ENCODE peak calls at places on chromosomes 5 and 9, in six cellular contexts. Z is astrocyte of the spinal cord, B is H9, U is progenitor cell of endocrine pancreas, W is PC-3, J is sigmoid colon. O is an unnamed sample.

GRCh38 chr5:59236996-59237395 is 654.1 kb downstream of the RAB3C start:
- DNase-seq in B (no peak), U (no peak), Z (peak), W (peak), J (no peak), O (peak)

GRCh38 chr9:20117985-20118384 is 329.1 kb upstream of the SLC24A2 start:
- DNase-seq in U (no peak), Z (no peak), J (no peak), W (no peak), B (no peak), O (no peak)

GRCh38 chr5:17021363-17021932 is 85.4 kb upstream of the MYO10 start:
- DNase-seq in U (no peak), B (no peak), Z (no peak), J (no peak), W (no peak), O (peak)

GRCh38 chr9:136007906-136008692 is 46.9 kb upstream of the UBAC1 start:
- DNase-seq in W (peak), B (no peak), J (no peak), U (no peak), Z (peak), O (peak)

GRCh38 chr5:79111387-79111959 is at the start of gene BHMT:
- DNase-seq in Z (no peak), J (no peak), B (peak), U (no peak), W (no peak), O (no peak)

GRCh38 chr5:97142521-97143254 is at the start of gene LIX1:
- DNase-seq in U (no peak), W (peak), B (peak), Z (peak), J (no peak), O (peak)

GRCh38 chr9:131735238-131736181 is 4.4 kb downstream of the RAPGEF1 start:
- DNase-seq in Z (no peak), J (no peak), B (no peak), U (no peak), W (peak), O (no peak)

GRCh38 chr5:57592236-57592635 is 109.6 kb upstream of the ACTBL2 start:
- DNase-seq in W (peak), J (no peak), B (no peak), Z (no peak), U (no peak), O (no peak)

GRCh38 chr9:137281345-137282116 is 4.0 kb downstream of the TOR4A start:
- DNase-seq in U (no peak), Z (no peak), B (peak), J (no peak), W (no peak), O (no peak)

GRCh38 chr5:64295100-64295499 is 129.5 kb downstream of the RNF180 start:
- DNase-seq in U (no peak), W (no peak), B (no peak), Z (no peak), J (no peak), O (no peak)

GRCh38 chr9:15231788-15232635 is 75.0 kb downstream of the TTC39B start:
- DNase-seq in U (no peak), J (no peak), W (peak), Z (no peak), B (peak), O (no peak)

GRCh38 chr9:8062459-8062858 is 262.9 kb upstream of the DMAC1 start:
- DNase-seq in Z (no peak), U (no peak), W (no peak), B (no peak), J (no peak), O (no peak)

GRCh38 chr9:101480386-101480785 is 44.8 kb upstream of the ALDOB start:
- DNase-seq in W (peak), B (no peak), Z (no peak), U (no peak), J (no peak), O (no peak)

GRCh38 chr5:178068293-178068692 is 45.0 kb upstream of the N4BP3 start:
- DNase-seq in B (no peak), J (no peak), U (no peak), Z (no peak), W (no peak), O (no peak)

GRCh38 chr5:107337281-107337680 is 333.5 kb downstream of the EFNA5 start:
- DNase-seq in Z (peak), U (no peak), B (no peak), J (no peak), W (peak), O (peak)

GRCh38 chr5:926416-927171 is 33.9 kb downstream of the TRIP13 start:
- DNase-seq in W (no peak), B (peak), U (peak), J (peak), Z (peak), O (peak)
- TF ChIP-seq CTCF in W (no peak), B (peak), U (peak), J (peak), Z (peak), O (peak)

GRCh38 chr5:91361055-91361701 is 21.9 kb downstream of the ARRDC3 start:
- DNase-seq in W (no peak), J (no peak), Z (no peak), B (no peak), U (no peak), O (no peak)

GRCh38 chr5:91361790-91362189 is 21.3 kb downstream of the ARRDC3 start:
- DNase-seq in J (no peak), Z (no peak), U (no peak), B (no peak), W (no peak), O (no peak)

GRCh38 chr5:91357012-91357634 is 26.0 kb downstream of the ARRDC3 start:
- DNase-seq in W (no peak), U (no peak), Z (no peak), B (peak), J (no peak), O (no peak)

GRCh38 chr5:91359957-91360609 is 23.0 kb downstream of the ARRDC3 start:
- DNase-seq in Z (peak), U (no peak), W (no peak), B (no peak), J (no peak), O (no peak)

DNA sequence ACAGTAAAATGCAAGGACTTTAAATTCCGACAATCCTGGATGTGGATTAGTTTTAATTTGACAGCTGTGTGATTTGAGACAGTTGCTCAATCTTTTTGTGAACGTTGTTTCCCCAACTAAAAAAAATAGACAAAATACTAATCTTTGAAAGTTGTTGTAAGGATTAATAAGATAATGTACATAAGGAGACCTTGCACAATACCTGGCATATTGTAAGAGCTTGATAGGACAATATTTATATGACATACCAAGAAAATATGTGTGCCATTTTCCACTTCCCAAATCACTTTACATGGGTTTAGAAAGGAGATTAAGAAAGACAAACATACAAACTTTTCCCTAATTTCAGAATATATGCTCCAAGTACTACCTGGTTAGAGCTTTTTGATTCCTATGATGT is 25.3 kb downstream of the ARRDC3 start:
- DNase-seq in B (no peak), J (no peak), Z (no peak), W (no peak), U (no peak), O (no peak)
- TF ChIP-seq CTCF in B (no peak), J (no peak), Z (no peak), W (no peak), U (no peak), O (no peak)

GRCh38 chr9:124122813-124123462 is 111.4 kb downstream of the LHX2 start:
- DNase-seq in W (peak), U (no peak), B (no peak), Z (no peak), J (no peak), O (peak)
- TF ChIP-seq CTCF in W (peak), U (peak), B (peak), Z (peak), J (no peak), O (peak)

GRCh38 chr9:89939893-89940292 is 335.1 kb downstream of the GADD45G start:
- DNase-seq in B (no peak), J (no peak), Z (no peak), U (no peak), W (no peak), O (no peak)
- TF ChIP-seq CTCF in B (no peak), J (no peak), Z (no peak), U (no peak), W (no peak), O (no peak)

DNA sequence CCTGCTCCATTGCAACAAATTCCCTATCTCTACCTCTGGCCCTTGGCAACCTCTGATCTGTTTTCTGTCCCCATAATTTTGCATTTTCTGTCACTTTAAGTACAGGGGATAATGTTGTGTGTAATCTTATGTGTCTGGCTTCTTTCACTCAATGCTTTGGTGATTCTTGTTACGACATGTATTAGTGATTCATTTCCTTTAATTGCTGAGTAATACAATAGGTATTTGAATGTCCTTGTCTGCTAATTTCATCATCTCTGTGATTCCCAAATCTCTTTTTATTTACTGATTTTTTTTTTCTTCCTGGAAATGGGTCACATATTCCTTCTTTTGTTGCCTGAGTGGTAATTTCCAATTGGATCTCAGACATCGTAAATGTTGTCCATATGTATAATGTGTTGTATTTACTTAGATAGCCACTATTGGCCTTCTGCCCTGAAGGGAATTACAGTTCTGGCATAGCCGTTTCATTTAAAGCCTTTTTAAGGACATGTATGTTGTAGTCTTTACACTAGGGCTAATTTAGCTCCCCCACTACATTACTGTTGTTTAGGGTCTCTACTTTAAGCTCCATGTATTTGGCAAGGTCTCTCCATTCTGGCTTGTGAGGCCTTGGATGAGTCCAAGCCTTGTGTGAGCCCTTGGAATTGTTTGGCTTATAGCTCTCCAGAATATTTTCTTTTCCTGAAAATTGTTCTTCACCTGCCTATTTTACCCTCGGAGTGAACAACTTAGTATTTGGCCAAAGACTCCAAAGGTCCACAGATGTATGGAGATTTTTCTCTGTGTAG is 683.8 kb downstream of the LRRC70 start:
- DNase-seq in Z (peak), U (no peak), J (no peak), B (no peak), W (peak), O (peak)
- TF ChIP-seq CTCF in Z (no peak), U (no peak), J (no peak), B (no peak), W (no peak), O (no peak)

GRCh38 chr5:91024727-91025126 is 358.4 kb downstream of the ARRDC3 start:
- DNase-seq in U (no peak), Z (peak), J (no peak), W (no peak), B (no peak), O (no peak)
- TF ChIP-seq CTCF in U (no peak), Z (no peak), J (no peak), W (no peak), B (no peak), O (no peak)

DNA sequence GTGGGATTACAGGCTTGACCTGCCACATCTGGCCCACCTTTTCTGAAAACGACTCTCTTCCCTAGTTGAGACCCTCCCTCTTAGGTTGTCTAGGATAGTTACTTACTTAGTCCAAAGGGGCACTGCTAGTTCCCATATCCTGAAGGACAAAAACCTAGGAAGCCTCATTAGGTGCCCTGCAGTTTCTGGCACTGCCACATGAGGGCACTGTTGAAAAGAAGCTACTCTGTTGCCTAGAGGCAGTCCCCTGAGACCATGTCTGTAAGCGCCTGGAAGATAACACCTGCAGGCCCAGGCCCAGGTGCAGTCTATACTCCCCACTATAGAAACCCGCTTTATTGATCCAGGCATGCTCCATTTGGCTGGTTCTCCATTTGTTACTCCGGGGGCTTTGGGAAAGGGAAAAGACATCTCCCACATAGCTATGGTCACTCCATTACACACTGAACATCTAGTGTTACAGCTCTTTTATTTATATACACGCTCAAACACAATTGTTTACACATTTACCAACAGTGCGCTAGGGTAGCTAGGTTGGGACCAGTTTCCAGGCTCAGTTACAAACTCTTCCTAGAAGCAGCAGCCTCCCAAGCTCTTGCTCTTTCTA is 73.4 kb upstream of the PPARGC1B start:
- DNase-seq in Z (no peak), W (peak), B (peak), J (no peak), U (peak), O (no peak)
- TF ChIP-seq CTCF in Z (peak), W (peak), B (peak), J (peak), U (peak), O (peak)

GRCh38 chr5:32057157-32058096 is 116.7 kb downstream of the GOLPH3 start:
- DNase-seq in J (no peak), U (no peak), B (no peak), W (peak), Z (no peak), O (peak)
- TF ChIP-seq CTCF in J (peak), U (peak), B (peak), W (peak), Z (peak), O (peak)

GRCh38 chr5:3145641-3146040 is 394.2 kb upstream of the IRX2 start:
- DNase-seq in Z (no peak), U (no peak), J (no peak), B (no peak), W (no peak), O (no peak)
- TF ChIP-seq CTCF in Z (no peak), U (no peak), J (no peak), B (no peak), W (no peak), O (no peak)

DNA sequence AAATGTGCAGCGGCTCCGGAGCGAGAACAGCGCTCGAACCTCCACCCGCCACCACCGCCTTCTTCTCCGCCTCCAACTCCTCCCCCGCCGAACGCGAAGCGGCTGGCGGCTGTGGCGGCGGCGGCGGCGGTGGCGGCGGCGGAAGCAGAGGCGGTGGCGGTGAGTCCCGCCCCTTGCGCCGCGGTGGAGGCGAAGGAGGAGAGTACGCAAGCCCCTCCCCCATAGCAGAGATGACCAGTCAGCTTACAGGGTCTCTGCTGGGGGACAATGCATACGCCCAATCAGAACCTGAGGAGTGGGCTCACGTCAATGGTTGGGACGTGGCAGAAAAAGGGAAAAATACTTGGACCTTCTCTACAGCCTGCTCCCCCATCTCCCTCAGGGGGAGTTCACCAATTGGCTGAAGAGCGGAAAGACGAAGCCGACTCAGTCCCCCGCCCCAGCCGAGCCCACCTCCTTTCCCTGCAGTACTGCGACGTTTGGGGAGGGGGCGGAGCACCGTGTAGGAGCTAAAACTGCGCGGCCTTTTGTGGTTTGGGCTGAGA is at the start of gene PJA2:
- DNase-seq in U (peak), B (peak), W (peak), Z (peak), J (peak), O (peak)
- TF ChIP-seq CTCF in U (peak), B (peak), W (no peak), Z (peak), J (peak), O (peak)

O was measured in foreskin fibroblast.